ENCODE peak calls at places on chromosomes 13 and 19, in seven cellular contexts. Q, C, O, J, S, L and W are unnamed samples.

GRCh38 chr19:11453468-11454341 is 18.3 kb downstream of the PRKCSH start:
- DNase-seq in O (peak; percentile 70), J (no peak), L (no peak), Q (no peak), S (no peak), C (no peak), W (no peak)

GRCh38 chr13:46982856-46983582 is 86.2 kb upstream of the HTR2A start:
- DNase-seq in O (no peak), Q (no peak), J (no peak), S (no peak), L (no peak), C (no peak), W (no peak)

GRCh38 chr19:40692212-40692551 is 1.7 kb upstream of the NUMBL start:
- DNase-seq in C (no peak), Q (no peak), L (no peak), O (no peak), J (no peak), S (no peak), W (no peak)

GRCh38 chr13:66427330-66427990 is 802.7 kb downstream of the PCDH9 start:
- DNase-seq in C (no peak), S (no peak), Q (no peak), L (no peak), O (no peak), J (no peak), W (no peak)

GRCh38 chr13:47628666-47629065 is 372.4 kb downstream of the SUCLA2 start:
- DNase-seq in J (no peak), L (no peak), Q (no peak), C (no peak), O (no peak), S (no peak), W (no peak)

GRCh38 chr19:15303105-15303780 is 29.1 kb downstream of the BRD4 start:
- DNase-seq in L (no peak), S (no peak), C (peak; percentile 67), Q (no peak), J (no peak), O (no peak), W (no peak)

GRCh38 chr13:100600915-100601314 is 12.3 kb upstream of the GGACT start:
- DNase-seq in J (no peak), S (no peak), C (no peak), Q (no peak), O (no peak), L (no peak), W (no peak)

GRCh38 chr19:16369664-16370576 is 45.3 kb downstream of the KLF2 start:
- DNase-seq in L (no peak), J (no peak), O (no peak), C (no peak), S (peak; percentile 84), Q (no peak), W (no peak)

GRCh38 chr19:10089801-10090375 is 3.8 kb downstream of the SHFL start:
- DNase-seq in O (no peak), Q (no peak), L (no peak), S (no peak), J (no peak), C (no peak), W (no peak)

GRCh38 chr19:11821474-11821873 is 7.4 kb downstream of the ZNF440 start:
- DNase-seq in Q (no peak), L (no peak), S (no peak), O (no peak), J (no peak), C (no peak), W (no peak)

GRCh38 chr13:32426191-32426980 is 1.5 kb downstream of the N4BP2L1 start:
- DNase-seq in C (peak; percentile 46), J (no peak), L (peak; percentile 49), O (no peak), S (peak; percentile 55), Q (no peak), W (no peak)

GRCh38 chr13:46992383-46992952 is 95.6 kb upstream of the HTR2A start:
- DNase-seq in O (no peak), L (no peak), Q (no peak), J (no peak), S (no peak), C (no peak), W (no peak)

GRCh38 chr19:19078801-19079200 is 15.0 kb downstream of the SLC25A42 start:
- DNase-seq in O (no peak), Q (no peak), S (no peak), L (no peak), C (no peak), J (no peak), W (no peak)

GRCh38 chr19:7242601-7243258 is 51.5 kb downstream of the INSR start:
- DNase-seq in Q (no peak), S (no peak), O (no peak), J (no peak), C (peak; percentile 45), L (no peak), W (no peak)

GRCh38 chr19:12485571-12485970 is 955 bp upstream of the ZNF709 start:
- DNase-seq in J (no peak), L (no peak), O (no peak), S (no peak), C (no peak), Q (no peak), W (no peak)

GRCh38 chr13:112802808-112803207 is 113.0 kb downstream of the ATP11A start:
- DNase-seq in Q (no peak), J (no peak), C (no peak), O (no peak), L (no peak), S (no peak), W (no peak)

GRCh38 chr19:49110567-49110966 is 3.6 kb upstream of the LIN7B start:
- DNase-seq in S (no peak), Q (no peak), C (peak; percentile 63), O (no peak), L (no peak), J (no peak), W (no peak)

GRCh38 chr13:113275387-113275786 is 21.7 kb upstream of the LAMP1 start:
- DNase-seq in S (peak; percentile 54), L (peak; percentile 59), O (peak; percentile 59), J (no peak), Q (no peak), C (peak; percentile 75), W (peak; percentile 71)

GRCh38 chr19:53183146-53183545 is 10.0 kb downstream of the ZNF665 start:
- DNase-seq in C (no peak), L (no peak), J (no peak), O (no peak), S (no peak), Q (no peak), W (no peak)

GRCh38 chr13:83890358-83890757 is 8.1 kb upstream of the SLITRK1 start:
- DNase-seq in C (no peak), J (no peak), S (no peak), Q (no peak), O (no peak), L (no peak), W (no peak)

GRCh38 chr13:83895994-83896580 is 13.8 kb upstream of the SLITRK1 start:
- DNase-seq in L (no peak), Q (no peak), S (no peak), J (no peak), C (peak; percentile 12), O (no peak), W (no peak)
- H3K4me1 ChIP-seq in L (no peaks in the 10 kb centered on the region), Q (no peaks in the 10 kb centered on the region), S (no peaks in the 10 kb centered on the region), J (no peaks in the 10 kb centered on the region), C (no peaks in the 10 kb centered on the region), O (no peaks in the 10 kb centered on the region), W (no peaks in the 10 kb centered on the region)

DNA sequence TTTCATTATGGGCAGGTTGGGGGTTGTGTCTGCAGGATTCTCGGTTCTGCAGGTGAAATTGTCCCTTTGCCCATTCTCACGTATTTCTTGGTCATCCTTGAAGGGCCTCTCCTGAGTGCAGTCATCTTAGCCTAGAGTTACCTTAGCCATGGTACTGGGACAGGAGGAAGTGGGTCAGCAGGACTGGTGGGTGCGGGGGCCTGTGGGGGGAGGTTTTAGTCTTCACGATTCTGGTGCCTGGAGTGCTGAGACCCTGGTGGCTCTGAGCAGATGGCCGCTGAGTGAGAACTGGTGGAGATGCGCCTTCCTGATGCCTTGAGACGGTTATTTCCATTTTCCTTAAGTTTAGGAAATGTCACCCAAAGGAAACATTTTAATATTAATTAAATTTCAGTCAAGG is 11.8 kb downstream of the COL4A2 start:
- DNase-seq in O (no peak), S (no peak), L (no peak), J (no peak), Q (no peak), C (no peak), W (no peak)
- H3K4me1 ChIP-seq in O (no peaks in the 10 kb centered on the region), S (no peaks in the 10 kb centered on the region), L (no peaks in the 10 kb centered on the region), J (peaks cover 80% of the 10 kb centered on the region), Q (no peaks in the 10 kb centered on the region), C (peaks cover 36% of the 10 kb centered on the region), W (no peaks in the 10 kb centered on the region)

GRCh38 chr13:21045101-21045500 is 16.3 kb downstream of the LATS2 start:
- DNase-seq in L (no peak), J (no peak), C (no peak), Q (no peak), S (no peak), O (no peak), W (no peak)
- H3K4me1 ChIP-seq in L (peaks cover 3% of the 10 kb centered on the region), J (peaks cover 49% of the 10 kb centered on the region), C (peaks cover 21% of the 10 kb centered on the region), Q (no peaks in the 10 kb centered on the region), S (no peaks in the 10 kb centered on the region), O (peaks cover 5% of the 10 kb centered on the region), W (peaks cover 7% of the 10 kb centered on the region)

DNA sequence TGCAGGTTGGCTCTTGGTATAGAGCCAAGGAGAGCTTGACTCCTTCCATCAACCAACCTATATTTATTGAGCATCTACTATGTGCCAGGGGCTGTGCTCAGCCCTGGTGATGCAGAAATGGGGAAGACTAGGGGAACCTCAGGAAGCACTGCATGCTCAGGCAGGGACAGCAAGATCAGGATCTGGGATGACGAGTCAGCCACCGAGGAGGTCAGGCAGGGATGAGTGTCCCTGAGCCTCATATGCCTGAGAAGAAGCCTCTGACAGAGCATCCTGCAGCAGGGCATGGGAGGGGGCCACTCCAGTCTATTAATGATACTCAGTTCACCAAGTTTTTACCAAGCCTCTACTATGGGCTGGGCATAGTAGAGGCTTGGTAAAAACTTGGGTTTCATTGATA is 158.1 kb downstream of the KATNAL1 start:
- DNase-seq in J (no peak), Q (no peak), O (no peak), S (no peak), L (no peak), C (no peak), W (no peak)
- H3K4me1 ChIP-seq in J (no peaks in the 10 kb centered on the region), Q (no peaks in the 10 kb centered on the region), O (no peaks in the 10 kb centered on the region), S (peaks cover 73% of the 10 kb centered on the region), L (no peaks in the 10 kb centered on the region), C (peaks cover 7% of the 10 kb centered on the region), W (no peaks in the 10 kb centered on the region)

DNA sequence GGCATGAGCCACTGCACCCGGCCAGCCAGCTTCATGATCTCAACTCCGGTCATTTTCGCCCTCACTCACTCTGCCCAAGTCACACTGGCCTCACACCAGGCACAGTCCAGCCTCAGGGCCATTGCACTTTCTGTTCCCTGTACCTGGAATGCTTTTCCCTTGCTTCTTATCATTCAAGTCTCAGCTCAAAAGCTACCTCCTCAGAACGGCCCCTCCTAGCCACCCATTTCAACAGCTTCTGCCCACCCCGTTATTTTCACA is 2.5 kb upstream of the TLE2 start:
- DNase-seq in J (no peak), C (no peak), S (no peak), L (no peak), O (no peak), Q (no peak), W (no peak)
- H3K4me1 ChIP-seq in J (peaks cover 8% of the 10 kb centered on the region), C (peaks cover 22% of the 10 kb centered on the region), S (peaks cover 30% of the 10 kb centered on the region), L (peaks cover 14% of the 10 kb centered on the region), O (no peaks in the 10 kb centered on the region), Q (no peaks in the 10 kb centered on the region), W (peaks cover 23% of the 10 kb centered on the region)

DNA sequence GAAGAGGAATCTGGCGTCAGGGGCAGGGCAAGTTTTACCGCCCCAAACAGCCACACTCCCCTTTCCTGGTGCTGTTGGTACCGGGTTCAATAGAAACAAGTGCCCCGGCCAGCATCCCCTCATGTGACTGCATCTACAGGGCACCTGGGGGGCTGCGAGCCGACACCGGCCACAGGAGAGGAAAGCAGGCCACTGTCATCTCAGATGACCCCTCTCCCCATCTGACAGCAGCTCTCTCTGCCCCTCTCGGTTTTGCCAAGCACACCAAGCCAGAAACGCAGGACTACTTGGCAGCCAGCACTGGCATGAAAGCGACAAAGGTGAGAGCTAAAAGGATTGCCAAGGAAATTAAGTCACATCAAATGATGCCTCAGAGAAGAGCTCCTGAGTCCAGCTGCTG is 37.1 kb downstream of the MLLT1 start:
- DNase-seq in J (no peak), S (no peak), Q (no peak), O (no peak), L (no peak), C (no peak), W (no peak)
- H3K4me1 ChIP-seq in J (peaks cover 26% of the 10 kb centered on the region), S (peaks cover 19% of the 10 kb centered on the region), Q (no peaks in the 10 kb centered on the region), O (no peaks in the 10 kb centered on the region), L (no peaks in the 10 kb centered on the region), C (peaks cover 21% of the 10 kb centered on the region), W (no peaks in the 10 kb centered on the region)